ENCODE peak calls at places on chromosome 15, in seven cellular contexts. U is HFFc6; F is stimulated activated CD8-positive, alpha-beta memory T cell treated with anti-CD3 and anti-CD28 coated beads, Interleukin-12 subunit alpha, Interleukin-12 subunit beta, amount 100 ng/mL, for 4 hours; Z is SK-N-SH; H is activated CD8-positive, alpha-beta memory T cell treated with anti-CD3 and anti-CD28 coated beads for 1 hour; R is breast epithelium; V is head of caudate nucleus. T is an unnamed sample.

GRCh38 chr15:66942649-66943390 is 122.6 kb upstream of the SMAD3 start:
- DNase-seq in U (no peak), F (no peak), Z (no peak), H (no peak), R (no peak), V (no peak), T (no peak)

GRCh38 chr15:57890351-57890750 is 175.2 kb downstream of the ALDH1A2 start:
- DNase-seq in U (peak), F (no peak), Z (no peak), H (no peak), R (no peak), V (no peak), T (no peak)

GRCh38 chr15:89756897-89757296 is 5.8 kb upstream of the MESP1 start:
- DNase-seq in U (no peak), F (no peak), Z (no peak), H (no peak), R (no peak), V (no peak), T (no peak)

GRCh38 chr15:79004336-79004735 is 59.5 kb upstream of the CTSH start:
- DNase-seq in U (peak), F (no peak), Z (no peak), H (no peak), R (no peak), V (no peak), T (no peak)

GRCh38 chr15:46934851-46935250 is 782.5 kb upstream of the SEMA6D start:
- DNase-seq in U (no peak), F (no peak), Z (no peak), H (no peak), R (no peak), V (no peak), T (no peak)

GRCh38 chr15:37112171-37112570 is 11.8 kb upstream of the MEIS2 start:
- DNase-seq in U (no peak), F (no peak), Z (no peak), H (no peak), R (no peak), V (no peak), T (no peak)

GRCh38 chr15:68517285-68517711 is 61.5 kb upstream of the CORO2B start:
- DNase-seq in U (peak), F (no peak), Z (no peak), H (no peak), R (no peak), V (no peak), T (no peak)

GRCh38 chr15:76346666-76347506 is 10.3 kb downstream of the ISL2 start:
- DNase-seq in U (peak), F (no peak), Z (peak), H (no peak), R (no peak), V (no peak), T (no peak)

GRCh38 chr15:33535135-33535534 is 224.4 kb downstream of the RYR3 start:
- DNase-seq in U (no peak), F (no peak), Z (no peak), H (no peak), R (no peak), V (no peak), T (no peak)

GRCh38 chr15:75639191-75639708 is 774 bp downstream of the IMP3 start:
- DNase-seq in U (no peak), F (no peak), Z (no peak), H (no peak), R (no peak), V (no peak), T (no peak)